ENCODE peak calls at places on chromosomes 3 and 15, in four cellular contexts. One of them, this sample, is unnamed.

GRCh38 chr15:84023636-84024035 is 211.9 kb upstream of the GOLGA6L4 start:
- DNase-seq in GM23248: peak
- DNase-seq in MM.1S: peak
- DNase-seq in H7: peak
- DNase-seq in this sample: peak

GRCh38 chr3:55547086-55547666 is 60.1 kb upstream of the WNT5A start:
- DNase-seq in MM.1S: no peak
- DNase-seq in GM23248: no peak
- DNase-seq in H7: no peak
- DNase-seq in this sample: no peak

GRCh38 chr3:138673641-138674040 is 65.1 kb downstream of the FAIM start:
- DNase-seq in MM.1S: no peak
- DNase-seq in H7: no peak
- DNase-seq in GM23248: peak
- DNase-seq in this sample: no peak

GRCh38 chr15:70806992-70807712 is 43.8 kb upstream of the UACA start:
- DNase-seq in MM.1S: no peak
- DNase-seq in H7: no peak
- DNase-seq in GM23248: no peak
- DNase-seq in this sample: no peak

GRCh38 chr15:39503526-39503925 is 77.4 kb upstream of the THBS1 start:
- DNase-seq in H7: no peak
- DNase-seq in MM.1S: no peak
- DNase-seq in GM23248: no peak
- DNase-seq in this sample: no peak

GRCh38 chr3:97896547-97896946 is 74.7 kb downstream of the CRYBG3 start:
- DNase-seq in H7: no peak
- DNase-seq in GM23248: peak
- DNase-seq in MM.1S: no peak
- DNase-seq in this sample: no peak

GRCh38 chr3:149717391-149718056 is 34.8 kb downstream of the COMMD2 start:
- DNase-seq in GM23248: peak
- DNase-seq in H7: peak
- DNase-seq in MM.1S: peak
- DNase-seq in this sample: peak

GRCh38 chr15:59644757-59645156 is 12.6 kb downstream of the GTF2A2 start:
- DNase-seq in H7: no peak
- DNase-seq in MM.1S: no peak
- DNase-seq in GM23248: peak
- DNase-seq in this sample: no peak

GRCh38 chr15:76038512-76038911 is 21.3 kb upstream of the TMEM266 start:
- DNase-seq in H7: no peak
- DNase-seq in GM23248: no peak
- DNase-seq in MM.1S: no peak
- DNase-seq in this sample: no peak

GRCh38 chr3:13200951-13201350 is 127.7 kb upstream of the IQSEC1 start:
- DNase-seq in H7: peak
- DNase-seq in MM.1S: no peak
- DNase-seq in GM23248: no peak
- DNase-seq in this sample: no peak

GRCh38 chr15:72368315-72368714 is 7.5 kb downstream of the HEXA start:
- DNase-seq in H7: no peak
- DNase-seq in MM.1S: no peak
- DNase-seq in GM23248: no peak
- DNase-seq in this sample: no peak

GRCh38 chr3:142481196-142481595 is 33.4 kb upstream of the XRN1 start:
- DNase-seq in GM23248: peak
- DNase-seq in MM.1S: no peak
- DNase-seq in H7: no peak
- DNase-seq in this sample: no peak

GRCh38 chr15:56222302-56222701 is 21.4 kb downstream of the RFX7 start:
- DNase-seq in GM23248: no peak
- DNase-seq in H7: no peak
- DNase-seq in MM.1S: no peak
- DNase-seq in this sample: no peak

GRCh38 chr3:116067275-116067674 is 378.0 kb downstream of the LSAMP start:
- DNase-seq in GM23248: no peak
- DNase-seq in MM.1S: no peak
- DNase-seq in H7: no peak
- DNase-seq in this sample: no peak

GRCh38 chr3:54604495-54604894 is 323.4 kb downstream of the LRTM1 start:
- DNase-seq in MM.1S: no peak
- DNase-seq in H7: no peak
- DNase-seq in GM23248: no peak
- DNase-seq in this sample: no peak

GRCh38 chr3:42492508-42493080 is 9.8 kb upstream of the VIPR1 start:
- DNase-seq in GM23248: no peak
- DNase-seq in H7: no peak
- DNase-seq in MM.1S: no peak
- DNase-seq in this sample: no peak

GRCh38 chr15:67116742-67117141 is 51.3 kb downstream of the SMAD3 start:
- DNase-seq in H7: no peak
- DNase-seq in GM23248: no peak
- DNase-seq in MM.1S: peak
- DNase-seq in this sample: no peak

GRCh38 chr3:155435821-155436220 is 142.3 kb upstream of the STRIT1 start:
- DNase-seq in MM.1S: no peak
- DNase-seq in H7: no peak
- DNase-seq in GM23248: peak
- DNase-seq in this sample: no peak

GRCh38 chr15:80317389-80318169 is 65.6 kb upstream of the CTXND1 start:
- DNase-seq in MM.1S: no peak
- DNase-seq in H7: no peak
- DNase-seq in GM23248: peak
- DNase-seq in this sample: no peak

GRCh38 chr15:58889363-58889762 is 44.1 kb downstream of the SLTM start:
- DNase-seq in MM.1S: no peak
- DNase-seq in H7: no peak
- DNase-seq in GM23248: peak
- DNase-seq in this sample: no peak

GRCh38 chr3:134330895-134331810 is 43.1 kb downstream of the AMOTL2 start:
- DNase-seq in GM23248: peak
- DNase-seq in H7: peak
- DNase-seq in MM.1S: no peak
- DNase-seq in this sample: no peak

GRCh38 chr3:194870394-194871110 is 184.9 kb downstream of the FAM43A start:
- DNase-seq in GM23248: peak
- DNase-seq in MM.1S: no peak
- DNase-seq in H7: no peak
- DNase-seq in this sample: no peak

GRCh38 chr3:14633819-14634424 is 17.6 kb upstream of the CCDC174 start:
- DNase-seq in MM.1S: peak
- DNase-seq in GM23248: peak
- DNase-seq in H7: peak
- DNase-seq in this sample: peak

DNA sequence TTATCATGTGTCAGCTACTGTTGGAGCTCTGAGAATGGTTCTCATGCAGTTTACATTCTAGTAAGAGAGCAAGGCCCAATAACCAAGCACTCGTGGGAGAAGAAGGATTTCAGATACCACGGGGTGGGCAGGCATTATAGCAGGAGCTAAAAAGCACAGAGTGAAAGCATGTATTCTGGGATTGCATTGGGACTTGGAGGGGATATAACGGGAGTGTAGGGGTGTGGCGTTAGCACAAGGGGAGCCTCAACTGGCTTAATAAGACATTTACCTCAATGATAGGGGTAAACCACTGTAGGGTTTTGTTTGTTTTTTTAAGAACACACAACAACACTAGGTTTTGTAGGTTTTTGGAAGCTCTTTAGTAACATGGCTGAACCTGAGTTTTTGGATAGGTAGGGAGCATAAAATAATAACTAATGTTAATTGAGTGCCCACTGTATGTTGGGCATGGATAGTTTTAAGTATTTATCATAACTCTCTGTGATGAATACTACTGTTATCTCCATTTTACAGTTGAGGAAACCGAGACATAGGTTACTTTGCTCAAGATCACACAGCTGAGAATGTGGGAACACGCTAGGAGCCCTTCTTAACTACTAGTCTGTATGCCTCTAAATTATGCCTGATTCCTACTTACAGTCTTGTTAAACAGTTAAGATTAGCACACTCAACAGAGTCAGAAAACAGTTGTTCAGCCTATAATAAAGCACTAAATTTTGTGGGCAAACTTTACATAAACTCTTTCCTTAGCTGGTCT is 1.8 kb upstream of the SIAH2 start:
- DNase-seq in H7: no peak
- DNase-seq in MM.1S: peak
- DNase-seq in GM23248: no peak
- DNase-seq in this sample: no peak
- H3K4me3 ChIP-seq in H7: no peak
- H3K4me3 ChIP-seq in MM.1S: peak
- H3K4me3 ChIP-seq in GM23248: peak
- H3K4me3 ChIP-seq in this sample: no peak

GRCh38 chr3:177209509-177209908 is 12.2 kb upstream of the TBL1XR1 start:
- DNase-seq in GM23248: no peak
- DNase-seq in MM.1S: no peak
- DNase-seq in H7: no peak
- DNase-seq in this sample: no peak

GRCh38 chr3:177212278-177212610 is 15.0 kb upstream of the TBL1XR1 start:
- DNase-seq in MM.1S: no peak
- DNase-seq in H7: no peak
- DNase-seq in GM23248: no peak
- DNase-seq in this sample: no peak

GRCh38 chr3:177210744-177211502 is 13.6 kb upstream of the TBL1XR1 start:
- DNase-seq in GM23248: no peak
- DNase-seq in H7: no peak
- DNase-seq in MM.1S: no peak
- DNase-seq in this sample: no peak

GRCh38 chr3:177212756-177213155 is 15.5 kb upstream of the TBL1XR1 start:
- DNase-seq in MM.1S: no peak
- DNase-seq in H7: no peak
- DNase-seq in GM23248: no peak
- DNase-seq in this sample: no peak

GRCh38 chr3:177211503-177212277 is 14.4 kb upstream of the TBL1XR1 start:
- DNase-seq in GM23248: no peak
- DNase-seq in MM.1S: no peak
- DNase-seq in H7: no peak
- DNase-seq in this sample: no peak
- H3K4me3 ChIP-seq in GM23248: no peak
- H3K4me3 ChIP-seq in MM.1S: no peak
- H3K4me3 ChIP-seq in H7: no peak
- H3K4me3 ChIP-seq in this sample: no peak

GRCh38 chr3:193451881-193452280 is 73.3 kb upstream of the ATP13A5 start:
- DNase-seq in H7: no peak
- DNase-seq in MM.1S: no peak
- DNase-seq in GM23248: no peak
- DNase-seq in this sample: no peak

GRCh38 chr3:193452338-193452737 is 73.8 kb upstream of the ATP13A5 start:
- DNase-seq in H7: peak
- DNase-seq in MM.1S: peak
- DNase-seq in GM23248: peak
- DNase-seq in this sample: no peak

GRCh38 chr3:193446975-193447602 is 68.5 kb upstream of the ATP13A5 start:
- DNase-seq in MM.1S: no peak
- DNase-seq in GM23248: no peak
- DNase-seq in H7: no peak
- DNase-seq in this sample: no peak
- H3K4me3 ChIP-seq in MM.1S: no peak
- H3K4me3 ChIP-seq in GM23248: no peak
- H3K4me3 ChIP-seq in H7: no peak
- H3K4me3 ChIP-seq in this sample: no peak

GRCh38 chr3:69739204-69740102 is at the start of gene MITF:
- DNase-seq in H7: peak
- DNase-seq in GM23248: peak
- DNase-seq in MM.1S: peak
- DNase-seq in this sample: no peak

GRCh38 chr3:69740103-69741021 is 1.1 kb downstream of the MITF start:
- DNase-seq in GM23248: peak
- DNase-seq in H7: peak
- DNase-seq in MM.1S: peak
- DNase-seq in this sample: no peak

GRCh38 chr3:69738859-69739203 is 433 bp upstream of the MITF start:
- DNase-seq in GM23248: no peak
- DNase-seq in MM.1S: no peak
- DNase-seq in H7: peak
- DNase-seq in this sample: no peak

GRCh38 chr3:69737396-69737795 is 1.9 kb upstream of the MITF start:
- DNase-seq in GM23248: no peak
- DNase-seq in MM.1S: no peak
- DNase-seq in H7: no peak
- DNase-seq in this sample: no peak

GRCh38 chr3:69738291-69738690 is 973 bp upstream of the MITF start:
- DNase-seq in MM.1S: no peak
- DNase-seq in H7: peak
- DNase-seq in GM23248: peak
- DNase-seq in this sample: no peak
- H3K4me3 ChIP-seq in MM.1S: peak
- H3K4me3 ChIP-seq in H7: peak
- H3K4me3 ChIP-seq in GM23248: peak
- H3K4me3 ChIP-seq in this sample: no peak

GRCh38 chr3:31958721-31959152 is 22.3 kb downstream of the OSBPL10 start:
- DNase-seq in MM.1S: no peak
- DNase-seq in H7: no peak
- DNase-seq in GM23248: no peak
- DNase-seq in this sample: no peak
- H3K4me3 ChIP-seq in MM.1S: no peak
- H3K4me3 ChIP-seq in H7: peak
- H3K4me3 ChIP-seq in GM23248: no peak
- H3K4me3 ChIP-seq in this sample: no peak